ENCODE peak calls at places on chromosomes 12 and 14, in six cellular contexts. N, Q, O, P, W and R are unnamed samples. For H3K9me3, the result is how much of the 10 kb centered on the place peaks cover.

GRCh38 chr12:32155041-32155440 is 48.4 kb downstream of the BICD1 start:
- DNase-seq in N (no peak), Q (no peak), P (no peak), O (no peak), W (no peak), R (no peak)

GRCh38 chr12:127944211-127944899 is 322.6 kb upstream of the TMEM132C start:
- DNase-seq in N (no peak), P (no peak), Q (no peak), W (no peak), O (no peak), R (no peak)

GRCh38 chr12:95796225-95796981 is 5.8 kb upstream of the NTN4 start:
- DNase-seq in N (no peak), P (no peak), O (no peak), Q (no peak), W (no peak), R (no peak)

GRCh38 chr14:96962337-96962736 is 165.2 kb downstream of the VRK1 start:
- DNase-seq in O (no peak), Q (no peak), P (no peak), W (no peak), N (no peak), R (no peak)

GRCh38 chr12:6605425-6606330 is 1.5 kb downstream of the CHD4 start:
- DNase-seq in O (no peak), N (no peak), W (peak), Q (no peak), P (peak), R (peak)

GRCh38 chr12:46964496-46965098 is 114.8 kb upstream of the PCED1B start:
- DNase-seq in W (no peak), Q (no peak), P (peak), N (no peak), O (peak), R (no peak)

GRCh38 chr12:30134229-30134628 is 350.5 kb upstream of the TMTC1 start:
- DNase-seq in P (no peak), Q (no peak), N (no peak), W (no peak), O (no peak), R (no peak)

GRCh38 chr12:102468261-102468940 is 12.0 kb downstream of the IGF1 start:
- DNase-seq in N (no peak), Q (no peak), P (peak), W (peak), O (no peak), R (no peak)

GRCh38 chr12:50232771-50233209 is 50.5 kb downstream of the LIMA1 start:
- DNase-seq in O (no peak), W (peak), Q (no peak), P (no peak), N (no peak), R (no peak)

GRCh38 chr14:90439874-90440442 is 43.1 kb downstream of the CALM1 start:
- DNase-seq in N (no peak), O (no peak), P (no peak), Q (no peak), W (no peak), R (no peak)

GRCh38 chr14:70882771-70883492 is 24.3 kb upstream of the PCNX1 start:
- DNase-seq in O (no peak), N (no peak), Q (no peak), P (peak), W (no peak), R (no peak)

GRCh38 chr12:49055978-49056754 is 4.4 kb downstream of the KMT2D start:
- DNase-seq in N (no peak), P (peak), Q (peak), W (peak), O (peak), R (no peak)

GRCh38 chr12:104457746-104458644 is 1.2 kb downstream of the CHST11 start:
- DNase-seq in O (no peak), Q (peak), W (peak), N (peak), P (no peak), R (peak)

GRCh38 chr12:57229041-57229633 is 374 bp upstream of the SHMT2 start:
- DNase-seq in Q (no peak), N (no peak), W (no peak), P (no peak), O (no peak), R (no peak)

GRCh38 chr12:103523771-103524170 is 28.0 kb upstream of the C12orf42 start:
- DNase-seq in P (no peak), N (no peak), O (no peak), W (no peak), Q (no peak), R (no peak)

GRCh38 chr14:96104469-96105057 is 65.4 kb downstream of the C14orf132 start:
- DNase-seq in N (peak), Q (peak), P (peak), O (peak), W (no peak), R (peak)

GRCh38 chr12:91620949-91621348 is 438.3 kb upstream of the DCN start:
- DNase-seq in Q (no peak), N (no peak), O (peak), W (no peak), P (peak), R (no peak)

GRCh38 chr12:105041186-105041585 is 43.1 kb downstream of the ALDH1L2 start:
- DNase-seq in P (no peak), W (peak), Q (no peak), N (no peak), O (no peak), R (no peak)

GRCh38 chr14:73055251-73055650 is 3.1 kb upstream of the RBM25 start:
- DNase-seq in N (no peak), O (no peak), Q (no peak), P (no peak), W (no peak), R (no peak)

GRCh38 chr14:91573894-91574837 is 64.1 kb upstream of the PPP4R3A start:
- DNase-seq in N (peak), P (peak), Q (peak), W (peak), O (no peak), R (peak)

GRCh38 chr12:19125325-19125724 is 4.2 kb upstream of the PLEKHA5 start:
- DNase-seq in O (no peak), P (peak), W (no peak), Q (no peak), N (no peak), R (no peak)

GRCh38 chr14:55366271-55366670 is 45.4 kb downstream of the ATG14 start:
- DNase-seq in N (no peak), O (peak), W (no peak), Q (no peak), P (peak), R (no peak)

GRCh38 chr14:99121027-99121875 is 150.7 kb downstream of the BCL11B start:
- DNase-seq in N (no peak), Q (no peak), O (no peak), W (no peak), P (no peak), R (no peak)

GRCh38 chr12:32032205-32032810 is 73.1 kb downstream of the RESF1 start:
- DNase-seq in N (no peak), O (no peak), Q (no peak), P (peak), W (peak), R (no peak)

GRCh38 chr12:96886998-96887677 is 19.9 kb upstream of the NEDD1 start:
- DNase-seq in N (no peak), Q (no peak), P (peak), W (peak), O (peak), R (no peak)

GRCh38 chr12:27523305-27523641 is 733 bp upstream of the PPFIBP1 start:
- DNase-seq in O (no peak), Q (no peak), P (no peak), W (no peak), N (no peak), R (no peak)

GRCh38 chr14:53542692-53543091 is 389.6 kb upstream of the DDHD1 start:
- DNase-seq in O (no peak), N (no peak), Q (no peak), W (peak), P (peak), R (no peak)

GRCh38 chr12:71548906-71549305 is 109.3 kb downstream of the LGR5 start:
- DNase-seq in W (no peak), O (no peak), P (no peak), N (no peak), Q (no peak), R (no peak)

GRCh38 chr12:121326996-121327674 is 25.1 kb downstream of the ANAPC5 start:
- DNase-seq in N (peak), O (no peak), Q (no peak), W (no peak), P (no peak), R (peak)

GRCh38 chr12:8844665-8845064 is 22.2 kb downstream of the A2ML1 start:
- DNase-seq in N (no peak), Q (no peak), P (peak), O (no peak), W (peak), R (peak)

GRCh38 chr12:77941396-77941795 is 110.7 kb downstream of the NAV3 start:
- DNase-seq in W (no peak), P (no peak), O (no peak), N (no peak), Q (no peak), R (no peak)

GRCh38 chr12:66813137-66813867 is 134.4 kb upstream of the GRIP1 start:
- DNase-seq in O (no peak), W (no peak), Q (no peak), P (no peak), N (no peak), R (no peak)

GRCh38 chr12:46071769-46072624 is 81.6 kb upstream of the SCAF11 start:
- DNase-seq in Q (peak), P (peak), O (peak), N (peak), W (peak), R (peak)

GRCh38 chr12:133135747-133136146 is 5.3 kb downstream of the ZNF10 start:
- DNase-seq in W (no peak), N (no peak), P (no peak), O (no peak), Q (no peak), R (no peak)
- H3K9me3 ChIP-seq in W (under half), N (under half), P (under half), O (under half), Q (half or more), R (half or more)

DNA sequence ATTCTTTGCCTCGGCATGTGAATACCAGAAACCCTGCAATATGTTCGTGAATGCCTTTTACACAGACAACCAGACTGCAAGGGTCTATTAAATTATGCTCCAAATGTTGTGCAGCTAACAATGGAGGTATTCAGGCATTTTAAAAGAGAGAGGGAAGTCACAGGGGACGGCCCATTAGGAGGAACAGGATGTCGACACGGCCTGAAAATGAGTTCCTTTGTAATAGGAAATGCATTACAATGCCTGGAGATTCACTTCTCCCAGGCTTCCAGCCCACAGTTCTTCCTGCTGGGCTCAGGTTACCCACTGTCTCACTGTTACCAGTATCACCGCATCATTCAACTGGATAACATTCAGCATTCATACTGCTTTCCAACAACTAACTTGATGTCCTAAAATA is 2.5 kb downstream of the DUSP6 start:
- DNase-seq in W (peak), P (peak), Q (no peak), O (no peak), N (no peak), R (no peak)
- H3K4me3 ChIP-seq in W (no peak), P (peak), Q (peak), O (peak), N (peak), R (peak)

DNA sequence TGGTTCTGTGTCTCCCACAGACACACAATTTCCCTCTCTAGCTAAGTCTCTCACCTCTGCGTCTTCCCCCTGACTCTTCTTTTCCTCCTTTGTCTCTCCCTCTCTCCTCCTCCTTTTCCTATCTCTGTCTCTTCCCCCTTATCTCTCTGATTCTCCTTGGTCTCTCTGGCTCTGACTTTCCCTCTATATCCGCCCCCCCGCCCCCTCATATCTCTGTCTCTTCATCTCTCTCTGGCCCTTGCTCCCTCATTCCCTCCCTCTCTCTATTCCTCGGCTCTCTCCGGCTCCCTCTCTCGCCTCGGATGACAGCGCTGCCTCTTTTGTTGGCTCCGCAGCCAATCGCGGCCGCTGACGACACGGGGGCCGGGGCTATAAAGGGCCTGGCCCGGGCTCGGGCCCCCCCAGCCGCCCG is at the start of gene GDF11:
- DNase-seq in P (peak), N (peak), W (peak), O (no peak), Q (peak), R (peak)
- TF ChIP-seq CTCF in P (no peak), N (no peak), W (no peak), O (no peak), Q (no peak), R (no peak)

GRCh38 chr12:2393996-2394395 is 341.2 kb downstream of the CACNA1C start:
- DNase-seq in N (no peak), P (no peak), Q (no peak), O (no peak), W (no peak), R (no peak)
- H3K9me3 ChIP-seq in N (under half), P (under half), Q (under half), O (under half), W (under half), R (under half)

DNA sequence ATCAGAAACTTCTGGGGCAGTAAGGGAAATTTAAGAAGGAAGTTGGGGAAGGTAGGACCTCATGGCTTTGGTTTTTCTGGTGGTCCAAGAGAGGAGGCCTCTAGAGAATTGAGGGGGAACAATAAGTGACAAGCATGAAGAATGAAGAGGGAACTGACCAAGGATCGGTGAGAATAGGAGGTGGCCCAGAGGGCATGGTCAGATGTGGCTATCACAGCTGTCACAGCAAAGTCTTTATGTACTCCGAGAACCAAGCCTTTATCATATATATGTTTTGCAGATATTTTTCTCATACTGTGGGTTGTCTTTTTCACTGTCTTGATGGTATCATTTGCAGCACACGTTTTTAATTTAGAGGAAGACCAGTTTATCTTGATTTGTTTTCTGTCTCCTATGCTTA is 64.3 kb downstream of the PPP2R5C start:
- DNase-seq in Q (no peak), O (no peak), W (no peak), N (no peak), P (no peak), R (no peak)
- H3K4me3 ChIP-seq in Q (no peak), O (no peak), W (no peak), N (no peak), P (no peak), R (no peak)

GRCh38 chr12:14984036-14984435 is 11.2 kb downstream of the PDE6H start:
- DNase-seq in Q (no peak), W (no peak), O (no peak), P (no peak), N (no peak), R (no peak)

GRCh38 chr12:14988035-14988434 is 15.2 kb downstream of the PDE6H start:
- DNase-seq in P (no peak), O (no peak), W (no peak), Q (no peak), N (no peak), R (no peak)

GRCh38 chr12:14989790-14990189 is 16.9 kb downstream of the PDE6H start:
- DNase-seq in O (no peak), P (no peak), Q (no peak), W (no peak), N (no peak), R (no peak)

GRCh38 chr12:14982986-14983385 is 10.1 kb downstream of the PDE6H start:
- DNase-seq in P (no peak), W (no peak), O (no peak), Q (no peak), N (no peak), R (no peak)

GRCh38 chr12:14986449-14986848 is 13.6 kb downstream of the PDE6H start:
- DNase-seq in Q (no peak), P (no peak), W (no peak), O (no peak), N (no peak), R (no peak)
- TF ChIP-seq CTCF in Q (no peak), P (no peak), W (peak), O (no peak), N (no peak), R (no peak)

DNA sequence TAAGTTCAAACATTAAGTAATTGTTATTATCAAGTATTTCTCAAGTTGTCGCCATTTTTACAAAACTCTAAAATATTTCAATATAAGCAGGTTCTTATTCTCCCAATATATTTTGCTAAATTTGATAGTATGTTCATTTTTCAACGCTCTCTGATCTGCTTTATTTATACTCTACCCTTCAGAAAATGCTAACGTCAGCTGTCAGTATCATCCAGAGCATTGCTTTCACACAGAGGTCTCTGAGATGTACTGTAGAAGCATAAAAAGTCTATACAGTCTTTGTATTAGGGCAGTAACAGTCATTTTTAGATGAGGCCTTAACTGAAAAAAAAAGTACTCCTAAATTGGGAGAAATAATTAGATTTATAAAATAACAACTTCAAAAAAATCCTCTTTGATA is 533.1 kb upstream of the LRFN5 start:
- DNase-seq in W (no peak), O (no peak), Q (no peak), N (no peak), P (no peak), R (no peak)
- H3K9me3 ChIP-seq in W (under half), O (under half), Q (under half), N (under half), P (under half), R (under half)